ENCODE peak calls at places on chromosomes 16 and 17, in five cellular contexts. One of them, this sample, is unnamed.

GRCh38 chr16:11139624-11140375 is 116.2 kb downstream of the SOCS1 start:
- DNase-seq in Calu3: no peak
- DNase-seq in stimulated activated CD8-positive, alpha-beta memory T cell treated with anti-CD3 and anti-CD28 coated beads, Interleukin-4, amount 100 ng/mL, for 48 hours: peak
- DNase-seq in T-helper 9 cell: no peak
- DNase-seq in tibial nerve: no peak
- DNase-seq in this sample: no peak

GRCh38 chr16:15775209-15775608 is 81.6 kb downstream of the MYH11 start:
- DNase-seq in T-helper 9 cell: no peak
- DNase-seq in Calu3: no peak
- DNase-seq in stimulated activated CD8-positive, alpha-beta memory T cell treated with anti-CD3 and anti-CD28 coated beads, Interleukin-4, amount 100 ng/mL, for 48 hours: no peak
- DNase-seq in tibial nerve: no peak
- DNase-seq in this sample: no peak

GRCh38 chr17:60229189-60229802 is 79.5 kb downstream of the CA4 start:
- DNase-seq in stimulated activated CD8-positive, alpha-beta memory T cell treated with anti-CD3 and anti-CD28 coated beads, Interleukin-4, amount 100 ng/mL, for 48 hours: no peak
- DNase-seq in Calu3: no peak
- DNase-seq in tibial nerve: no peak
- DNase-seq in T-helper 9 cell: no peak
- DNase-seq in this sample: no peak

GRCh38 chr17:13030459-13031305 is 12.9 kb upstream of the ELAC2 start:
- DNase-seq in Calu3: peak
- DNase-seq in T-helper 9 cell: peak
- DNase-seq in stimulated activated CD8-positive, alpha-beta memory T cell treated with anti-CD3 and anti-CD28 coated beads, Interleukin-4, amount 100 ng/mL, for 48 hours: peak
- DNase-seq in tibial nerve: peak
- DNase-seq in this sample: no peak

GRCh38 chr17:16477255-16477654 is 14.7 kb downstream of the LRRC75A start:
- DNase-seq in tibial nerve: peak
- DNase-seq in T-helper 9 cell: no peak
- DNase-seq in stimulated activated CD8-positive, alpha-beta memory T cell treated with anti-CD3 and anti-CD28 coated beads, Interleukin-4, amount 100 ng/mL, for 48 hours: no peak
- DNase-seq in Calu3: no peak
- DNase-seq in this sample: peak

GRCh38 chr16:80299416-80299815 is 241.4 kb upstream of the DYNLRB2 start:
- DNase-seq in tibial nerve: no peak
- DNase-seq in T-helper 9 cell: no peak
- DNase-seq in Calu3: peak
- DNase-seq in stimulated activated CD8-positive, alpha-beta memory T cell treated with anti-CD3 and anti-CD28 coated beads, Interleukin-4, amount 100 ng/mL, for 48 hours: no peak
- DNase-seq in this sample: no peak

GRCh38 chr16:23149267-23149992 is at the start of gene USP31:
- DNase-seq in T-helper 9 cell: peak
- DNase-seq in Calu3: peak
- DNase-seq in tibial nerve: peak
- DNase-seq in stimulated activated CD8-positive, alpha-beta memory T cell treated with anti-CD3 and anti-CD28 coated beads, Interleukin-4, amount 100 ng/mL, for 48 hours: peak
- DNase-seq in this sample: peak

GRCh38 chr17:67247416-67247900 is 2.5 kb upstream of the HELZ start:
- DNase-seq in tibial nerve: no peak
- DNase-seq in T-helper 9 cell: no peak
- DNase-seq in stimulated activated CD8-positive, alpha-beta memory T cell treated with anti-CD3 and anti-CD28 coated beads, Interleukin-4, amount 100 ng/mL, for 48 hours: no peak
- DNase-seq in Calu3: no peak
- DNase-seq in this sample: no peak

This sample was measured in PC-9.